ENCODE peak calls at places on chromosome 9, in nine cellular contexts. S is fibroblast of villous mesenchyme; R is PC-3; T is psoas muscle; E is NB4; J is endothelial cell; B is epithelial cell of esophagus; U is CD8-positive, alpha-beta T cell; Q is lower lobe of right lung. Y is an unnamed sample.

GRCh38 chr9:82073551-82073950 is 85.0 kb downstream of the SPATA31D1 start:
- DNase-seq in J (no peak), S (no peak), B (no peak), T (no peak), R (no peak), E (no peak), Q (no peak), U (no peak), Y (no peak)

GRCh38 chr9:134670851-134671281 is 29.3 kb downstream of the COL5A1 start:
- DNase-seq in Q (peak; percentile 24), R (no peak), S (no peak), J (no peak), E (no peak), T (no peak), U (no peak), B (no peak), Y (no peak)

GRCh38 chr9:132411091-132411508 is 1.1 kb downstream of the CFAP77 start:
- DNase-seq in J (peak; percentile 73), U (peak; percentile 73), S (peak; percentile 18), T (peak; percentile 59), R (peak; percentile 73), B (peak; percentile 68), E (peak; percentile 42), Q (peak; percentile 60), Y (peak; percentile 64)

GRCh38 chr9:18906656-18907395 is 126.2 kb downstream of the SAXO1 start:
- DNase-seq in E (peak; percentile 63), J (no peak), R (peak; percentile 45), B (no peak), Q (no peak), T (no peak), U (no peak), S (peak; percentile 14), Y (peak; percentile 20)

GRCh38 chr9:38085308-38085707 is 16.3 kb upstream of the SHB start:
- DNase-seq in S (no peak), B (no peak), U (no peak), R (no peak), Q (no peak), J (no peak), E (no peak), T (no peak), Y (no peak)

GRCh38 chr9:128733256-128733655 is 9.3 kb upstream of the ZDHHC12 start:
- DNase-seq in S (peak; percentile 89), R (peak; percentile 35), U (no peak), E (peak; percentile 87), J (peak; percentile 85), B (peak; percentile 85), T (no peak), Q (peak; percentile 72), Y (peak; percentile 93)

GRCh38 chr9:116115731-116116353 is 37.7 kb upstream of the PAPPA start:
- DNase-seq in R (no peak), S (peak; percentile 44), B (no peak), E (no peak), T (no peak), J (no peak), Q (no peak), U (no peak), Y (no peak)

GRCh38 chr9:72315510-72316287 is 49.3 kb downstream of the ZFAND5 start:
- DNase-seq in T (peak; percentile 63), E (peak; percentile 76), U (no peak), J (no peak), Q (peak; percentile 57), B (peak; percentile 64), S (peak; percentile 96), R (peak; percentile 52), Y (peak; percentile 64)

GRCh38 chr9:123338710-123339665 is 17.0 kb upstream of the CRB2 start:
- DNase-seq in S (peak; percentile 53), T (no peak), B (no peak), E (peak; percentile 86), U (peak; percentile 65), J (no peak), Q (peak; percentile 62), R (no peak), Y (no peak)

GRCh38 chr9:134972140-134972539 is 54.4 kb upstream of the FCN1 start:
- DNase-seq in B (no peak), U (no peak), T (peak; percentile 9), E (no peak), J (no peak), Q (peak; percentile 28), R (no peak), S (no peak), Y (no peak)

GRCh38 chr9:23754551-23754950 is 71.5 kb downstream of the ELAVL2 start:
- DNase-seq in S (no peak), J (no peak), B (peak; percentile 63), Q (no peak), R (peak; percentile 48), U (no peak), E (no peak), T (no peak), Y (no peak)

GRCh38 chr9:89177021-89177400 is 1.6 kb downstream of the SHC3 start:
- DNase-seq in S (peak; percentile 24), T (no peak), B (no peak), Q (no peak), R (no peak), J (no peak), E (peak; percentile 46), U (no peak), Y (no peak)

GRCh38 chr9:135673941-135674340 is 10.8 kb downstream of the LCN9 start:
- DNase-seq in E (no peak), J (no peak), B (no peak), Q (peak; percentile 21), T (peak; percentile 4), S (no peak), U (no peak), R (no peak), Y (no peak)

GRCh38 chr9:121598167-121599000 is 53.0 kb upstream of the DAB2IP start:
- DNase-seq in J (peak; percentile 76), R (peak; percentile 82), E (no peak), U (no peak), S (peak; percentile 83), Q (peak; percentile 89), B (peak; percentile 91), T (peak; percentile 95), Y (no peak)
- TF ChIP-seq CTCF in J (no peak), R (no peak), E (no peak), U (no peak), S (peak; percentile 42), Q (peak; percentile 40), B (peak; percentile 61), T (peak; percentile 22), Y (no peak)

DNA sequence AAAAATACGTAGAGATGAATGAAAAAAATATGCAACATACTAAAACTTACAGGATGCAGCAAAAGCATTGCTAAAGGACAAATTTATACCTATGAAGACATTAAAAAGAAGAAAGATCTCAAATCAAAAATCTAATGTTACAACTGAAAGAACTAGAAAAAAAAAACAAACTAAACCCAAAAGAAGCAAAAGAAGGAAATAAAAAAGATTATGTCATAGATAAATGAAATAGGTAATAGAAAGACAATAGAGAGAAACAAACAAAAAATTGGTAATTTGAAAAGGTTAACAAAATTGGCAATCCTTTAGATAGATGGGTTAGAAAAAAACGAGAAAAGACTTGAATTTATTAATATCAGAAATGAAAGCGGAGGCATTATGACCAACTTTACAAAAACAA is 1000.2 kb downstream of the TLE4 start:
- DNase-seq in T (no peak), U (no peak), E (no peak), Q (no peak), J (no peak), B (no peak), S (no peak), R (no peak), Y (no peak)
- TF ChIP-seq CTCF in T (no peak), U (no peak), E (no peak), Q (no peak), J (no peak), B (no peak), S (no peak), R (no peak), Y (no peak)

GRCh38 chr9:14405176-14405575 is 91.2 kb upstream of the NFIB start:
- DNase-seq in S (no peak), E (no peak), B (no peak), U (no peak), T (no peak), R (no peak), J (no peak), Q (no peak), Y (no peak)

GRCh38 chr9:14396171-14396570 is 82.2 kb upstream of the NFIB start:
- DNase-seq in E (no peak), B (no peak), J (no peak), R (no peak), S (no peak), U (no peak), T (peak; percentile 61), Q (no peak), Y (no peak)

GRCh38 chr9:14403112-14403511 is 89.2 kb upstream of the NFIB start:
- DNase-seq in E (no peak), U (no peak), R (no peak), T (no peak), Q (no peak), J (no peak), S (no peak), B (no peak), Y (no peak)

GRCh38 chr9:14399736-14400657 is 86.1 kb upstream of the NFIB start:
- DNase-seq in B (no peak), E (no peak), R (no peak), T (no peak), S (peak; percentile 31), U (no peak), J (no peak), Q (no peak), Y (peak; percentile 4)

GRCh38 chr9:14400658-14400995 is 86.7 kb upstream of the NFIB start:
- DNase-seq in U (no peak), S (peak; percentile 66), T (peak; percentile 73), J (peak; percentile 62), R (peak; percentile 78), Q (no peak), B (peak; percentile 76), E (peak; percentile 28), Y (peak; percentile 76)
- TF ChIP-seq CTCF in U (no peak), S (peak; percentile 54), T (peak; percentile 58), J (peak; percentile 28), R (peak; percentile 70), Q (peak; percentile 48), B (peak; percentile 66), E (peak; percentile 7), Y (peak; percentile 48)

GRCh38 chr9:20271723-20272122 is 350.6 kb downstream of the MLLT3 start:
- DNase-seq in T (no peak), Q (no peak), R (no peak), S (no peak), U (no peak), E (no peak), B (no peak), J (no peak), Y (no peak)
- TF ChIP-seq CTCF in T (no peak), Q (no peak), R (peak; percentile 35), S (peak; percentile 25), U (no peak), E (no peak), B (no peak), J (peak; percentile 13), Y (peak; percentile 16)

DNA sequence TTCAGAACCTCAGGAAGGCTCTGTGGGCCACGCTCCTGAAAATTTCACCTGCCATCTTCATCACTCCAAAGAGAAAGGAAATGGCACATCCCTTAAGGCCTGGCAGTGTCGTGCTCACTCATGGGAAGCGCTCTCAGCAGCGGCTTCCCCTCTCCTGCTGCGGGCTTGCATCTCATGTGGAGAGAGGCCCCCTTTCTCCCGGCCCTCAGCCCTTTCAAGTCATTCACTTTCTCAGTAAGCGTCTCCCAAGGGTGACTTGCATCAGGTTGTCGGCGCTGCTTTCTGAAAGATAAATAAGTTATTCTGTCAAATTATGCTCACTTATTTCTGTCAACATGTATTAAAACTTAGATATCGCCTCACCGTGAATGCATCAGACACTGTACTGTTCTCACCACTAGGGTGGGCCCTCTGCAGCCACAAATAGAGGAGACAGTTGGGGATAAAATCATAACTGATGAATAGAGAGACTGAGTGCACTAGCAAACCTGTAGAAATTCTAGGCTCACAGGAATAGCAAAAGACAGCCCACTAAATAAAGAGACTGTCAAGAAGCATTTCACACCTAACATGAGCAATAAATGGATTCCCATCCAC is 174.6 kb downstream of the RFK start:
- DNase-seq in U (no peak), E (no peak), B (no peak), Q (no peak), T (no peak), R (no peak), S (no peak), J (no peak), Y (peak; percentile 13)
- TF ChIP-seq CTCF in U (no peak), E (peak; percentile 15), B (no peak), Q (no peak), T (no peak), R (no peak), S (peak; percentile 28), J (peak; percentile 33), Y (no peak)